ENCODE peak calls at places on chromosomes 6 and 20, in ten cellular contexts. One of them, this sample, is unnamed.

GRCh38 chr20:23645575-23645974 is 7.8 kb upstream of the CST3 start:
- DNase-seq in adrenal gland: no peak
- DNase-seq in body of pancreas: no peak
- DNase-seq in NCI-H1417 treated with DMSO at 0.1 percent for 48 hours: no peak
- DNase-seq in activated T-cell treated with anti-CD3 and anti-CD28 coated beads for 1 hour: no peak
- DNase-seq in stimulated activated CD8-positive, alpha-beta memory T cell treated with anti-CD3 and anti-CD28 coated beads, Interleukin-7, amount 100 ng/mL, for 48 hours: no peak
- DNase-seq in NCI-H1092 treated with DMSO at 0.1 percent for 48 hours: no peak
- DNase-seq in mucosa of gallbladder: no peak
- DNase-seq in activated CD4-positive, alpha-beta T cell treated with anti-CD3 and anti-CD28 coated beads, Interleukin-2, amount 50 U/mL, for 1 hour: no peak
- DNase-seq in head of caudate nucleus: no peak
- DNase-seq in this sample: no peak

GRCh38 chr6:158662607-158663464 is 13.0 kb downstream of the SYTL3 start:
- DNase-seq in head of caudate nucleus: no peak
- DNase-seq in adrenal gland: no peak
- DNase-seq in stimulated activated CD8-positive, alpha-beta memory T cell treated with anti-CD3 and anti-CD28 coated beads, Interleukin-7, amount 100 ng/mL, for 48 hours: no peak
- DNase-seq in NCI-H1092 treated with DMSO at 0.1 percent for 48 hours: peak
- DNase-seq in activated T-cell treated with anti-CD3 and anti-CD28 coated beads for 1 hour: no peak
- DNase-seq in activated CD4-positive, alpha-beta T cell treated with anti-CD3 and anti-CD28 coated beads, Interleukin-2, amount 50 U/mL, for 1 hour: no peak
- DNase-seq in body of pancreas: no peak
- DNase-seq in mucosa of gallbladder: no peak
- DNase-seq in NCI-H1417 treated with DMSO at 0.1 percent for 48 hours: no peak
- DNase-seq in this sample: no peak

GRCh38 chr6:43247115-43247999 is 4.1 kb downstream of the TTBK1 start:
- DNase-seq in stimulated activated CD8-positive, alpha-beta memory T cell treated with anti-CD3 and anti-CD28 coated beads, Interleukin-7, amount 100 ng/mL, for 48 hours: peak
- DNase-seq in head of caudate nucleus: peak
- DNase-seq in activated T-cell treated with anti-CD3 and anti-CD28 coated beads for 1 hour: peak
- DNase-seq in activated CD4-positive, alpha-beta T cell treated with anti-CD3 and anti-CD28 coated beads, Interleukin-2, amount 50 U/mL, for 1 hour: peak
- DNase-seq in mucosa of gallbladder: peak
- DNase-seq in NCI-H1092 treated with DMSO at 0.1 percent for 48 hours: peak
- DNase-seq in NCI-H1417 treated with DMSO at 0.1 percent for 48 hours: peak
- DNase-seq in body of pancreas: peak
- DNase-seq in adrenal gland: peak
- DNase-seq in this sample: no peak

GRCh38 chr6:111823831-111824607 is 49.2 kb downstream of the FYN start:
- DNase-seq in head of caudate nucleus: no peak
- DNase-seq in NCI-H1092 treated with DMSO at 0.1 percent for 48 hours: no peak
- DNase-seq in activated T-cell treated with anti-CD3 and anti-CD28 coated beads for 1 hour: no peak
- DNase-seq in NCI-H1417 treated with DMSO at 0.1 percent for 48 hours: no peak
- DNase-seq in body of pancreas: no peak
- DNase-seq in mucosa of gallbladder: no peak
- DNase-seq in activated CD4-positive, alpha-beta T cell treated with anti-CD3 and anti-CD28 coated beads, Interleukin-2, amount 50 U/mL, for 1 hour: no peak
- DNase-seq in stimulated activated CD8-positive, alpha-beta memory T cell treated with anti-CD3 and anti-CD28 coated beads, Interleukin-7, amount 100 ng/mL, for 48 hours: no peak
- DNase-seq in adrenal gland: no peak
- DNase-seq in this sample: no peak

GRCh38 chr6:65771946-65772345 is 64.9 kb upstream of the EYS start:
- DNase-seq in mucosa of gallbladder: no peak
- DNase-seq in body of pancreas: no peak
- DNase-seq in activated T-cell treated with anti-CD3 and anti-CD28 coated beads for 1 hour: no peak
- DNase-seq in stimulated activated CD8-positive, alpha-beta memory T cell treated with anti-CD3 and anti-CD28 coated beads, Interleukin-7, amount 100 ng/mL, for 48 hours: no peak
- DNase-seq in head of caudate nucleus: no peak
- DNase-seq in NCI-H1092 treated with DMSO at 0.1 percent for 48 hours: no peak
- DNase-seq in activated CD4-positive, alpha-beta T cell treated with anti-CD3 and anti-CD28 coated beads, Interleukin-2, amount 50 U/mL, for 1 hour: no peak
- DNase-seq in adrenal gland: no peak
- DNase-seq in NCI-H1417 treated with DMSO at 0.1 percent for 48 hours: no peak
- DNase-seq in this sample: no peak

GRCh38 chr20:57092112-57092899 is 174.1 kb downstream of the BMP7 start:
- DNase-seq in NCI-H1417 treated with DMSO at 0.1 percent for 48 hours: no peak
- DNase-seq in activated CD4-positive, alpha-beta T cell treated with anti-CD3 and anti-CD28 coated beads, Interleukin-2, amount 50 U/mL, for 1 hour: peak
- DNase-seq in body of pancreas: peak
- DNase-seq in stimulated activated CD8-positive, alpha-beta memory T cell treated with anti-CD3 and anti-CD28 coated beads, Interleukin-7, amount 100 ng/mL, for 48 hours: no peak
- DNase-seq in NCI-H1092 treated with DMSO at 0.1 percent for 48 hours: peak
- DNase-seq in activated T-cell treated with anti-CD3 and anti-CD28 coated beads for 1 hour: peak
- DNase-seq in mucosa of gallbladder: peak
- DNase-seq in head of caudate nucleus: peak
- DNase-seq in adrenal gland: peak
- DNase-seq in this sample: no peak

GRCh38 chr6:74073896-74074295 is 377.9 kb downstream of the CD109 start:
- DNase-seq in NCI-H1417 treated with DMSO at 0.1 percent for 48 hours: no peak
- DNase-seq in stimulated activated CD8-positive, alpha-beta memory T cell treated with anti-CD3 and anti-CD28 coated beads, Interleukin-7, amount 100 ng/mL, for 48 hours: no peak
- DNase-seq in activated CD4-positive, alpha-beta T cell treated with anti-CD3 and anti-CD28 coated beads, Interleukin-2, amount 50 U/mL, for 1 hour: no peak
- DNase-seq in mucosa of gallbladder: no peak
- DNase-seq in body of pancreas: no peak
- DNase-seq in head of caudate nucleus: no peak
- DNase-seq in activated T-cell treated with anti-CD3 and anti-CD28 coated beads for 1 hour: no peak
- DNase-seq in adrenal gland: no peak
- DNase-seq in NCI-H1092 treated with DMSO at 0.1 percent for 48 hours: no peak
- DNase-seq in this sample: no peak

GRCh38 chr20:18056174-18057105 is 1.3 kb downstream of the OVOL2 start:
- DNase-seq in mucosa of gallbladder: peak
- DNase-seq in activated T-cell treated with anti-CD3 and anti-CD28 coated beads for 1 hour: no peak
- DNase-seq in stimulated activated CD8-positive, alpha-beta memory T cell treated with anti-CD3 and anti-CD28 coated beads, Interleukin-7, amount 100 ng/mL, for 48 hours: no peak
- DNase-seq in activated CD4-positive, alpha-beta T cell treated with anti-CD3 and anti-CD28 coated beads, Interleukin-2, amount 50 U/mL, for 1 hour: no peak
- DNase-seq in NCI-H1417 treated with DMSO at 0.1 percent for 48 hours: no peak
- DNase-seq in head of caudate nucleus: no peak
- DNase-seq in body of pancreas: peak
- DNase-seq in NCI-H1092 treated with DMSO at 0.1 percent for 48 hours: peak
- DNase-seq in adrenal gland: no peak
- DNase-seq in this sample: no peak

GRCh38 chr6:7143161-7143974 is 35.6 kb downstream of the RREB1 start:
- DNase-seq in mucosa of gallbladder: no peak
- DNase-seq in activated T-cell treated with anti-CD3 and anti-CD28 coated beads for 1 hour: no peak
- DNase-seq in stimulated activated CD8-positive, alpha-beta memory T cell treated with anti-CD3 and anti-CD28 coated beads, Interleukin-7, amount 100 ng/mL, for 48 hours: no peak
- DNase-seq in NCI-H1417 treated with DMSO at 0.1 percent for 48 hours: peak
- DNase-seq in adrenal gland: no peak
- DNase-seq in head of caudate nucleus: peak
- DNase-seq in body of pancreas: no peak
- DNase-seq in activated CD4-positive, alpha-beta T cell treated with anti-CD3 and anti-CD28 coated beads, Interleukin-2, amount 50 U/mL, for 1 hour: no peak
- DNase-seq in NCI-H1092 treated with DMSO at 0.1 percent for 48 hours: peak
- DNase-seq in this sample: peak

GRCh38 chr6:131954775-131955107 is 3.6 kb upstream of the CCN2 start:
- DNase-seq in mucosa of gallbladder: peak
- DNase-seq in activated T-cell treated with anti-CD3 and anti-CD28 coated beads for 1 hour: no peak
- DNase-seq in adrenal gland: no peak
- DNase-seq in NCI-H1092 treated with DMSO at 0.1 percent for 48 hours: no peak
- DNase-seq in head of caudate nucleus: no peak
- DNase-seq in body of pancreas: peak
- DNase-seq in activated CD4-positive, alpha-beta T cell treated with anti-CD3 and anti-CD28 coated beads, Interleukin-2, amount 50 U/mL, for 1 hour: no peak
- DNase-seq in NCI-H1417 treated with DMSO at 0.1 percent for 48 hours: no peak
- DNase-seq in stimulated activated CD8-positive, alpha-beta memory T cell treated with anti-CD3 and anti-CD28 coated beads, Interleukin-7, amount 100 ng/mL, for 48 hours: no peak
- DNase-seq in this sample: no peak

GRCh38 chr6:102458990-102459389 is 1065.5 kb downstream of the GRIK2 start:
- DNase-seq in body of pancreas: no peak
- DNase-seq in activated CD4-positive, alpha-beta T cell treated with anti-CD3 and anti-CD28 coated beads, Interleukin-2, amount 50 U/mL, for 1 hour: no peak
- DNase-seq in head of caudate nucleus: no peak
- DNase-seq in NCI-H1092 treated with DMSO at 0.1 percent for 48 hours: no peak
- DNase-seq in adrenal gland: no peak
- DNase-seq in NCI-H1417 treated with DMSO at 0.1 percent for 48 hours: no peak
- DNase-seq in stimulated activated CD8-positive, alpha-beta memory T cell treated with anti-CD3 and anti-CD28 coated beads, Interleukin-7, amount 100 ng/mL, for 48 hours: no peak
- DNase-seq in activated T-cell treated with anti-CD3 and anti-CD28 coated beads for 1 hour: no peak
- DNase-seq in mucosa of gallbladder: no peak
- DNase-seq in this sample: no peak

GRCh38 chr6:162973975-162974374 is 246.2 kb downstream of the PACRG start:
- DNase-seq in adrenal gland: no peak
- DNase-seq in stimulated activated CD8-positive, alpha-beta memory T cell treated with anti-CD3 and anti-CD28 coated beads, Interleukin-7, amount 100 ng/mL, for 48 hours: no peak
- DNase-seq in body of pancreas: no peak
- DNase-seq in activated T-cell treated with anti-CD3 and anti-CD28 coated beads for 1 hour: no peak
- DNase-seq in activated CD4-positive, alpha-beta T cell treated with anti-CD3 and anti-CD28 coated beads, Interleukin-2, amount 50 U/mL, for 1 hour: no peak
- DNase-seq in head of caudate nucleus: peak
- DNase-seq in mucosa of gallbladder: no peak
- DNase-seq in NCI-H1417 treated with DMSO at 0.1 percent for 48 hours: no peak
- DNase-seq in NCI-H1092 treated with DMSO at 0.1 percent for 48 hours: no peak
- DNase-seq in this sample: no peak

GRCh38 chr6:79070206-79070825 is 7.7 kb downstream of the PHIP start:
- DNase-seq in activated T-cell treated with anti-CD3 and anti-CD28 coated beads for 1 hour: no peak
- DNase-seq in head of caudate nucleus: no peak
- DNase-seq in stimulated activated CD8-positive, alpha-beta memory T cell treated with anti-CD3 and anti-CD28 coated beads, Interleukin-7, amount 100 ng/mL, for 48 hours: no peak
- DNase-seq in mucosa of gallbladder: no peak
- DNase-seq in body of pancreas: no peak
- DNase-seq in NCI-H1092 treated with DMSO at 0.1 percent for 48 hours: no peak
- DNase-seq in adrenal gland: no peak
- DNase-seq in activated CD4-positive, alpha-beta T cell treated with anti-CD3 and anti-CD28 coated beads, Interleukin-2, amount 50 U/mL, for 1 hour: no peak
- DNase-seq in NCI-H1417 treated with DMSO at 0.1 percent for 48 hours: no peak
- DNase-seq in this sample: no peak

GRCh38 chr6:100370265-100370664 is 94.5 kb downstream of the SIM1 start:
- DNase-seq in NCI-H1092 treated with DMSO at 0.1 percent for 48 hours: no peak
- DNase-seq in activated T-cell treated with anti-CD3 and anti-CD28 coated beads for 1 hour: no peak
- DNase-seq in mucosa of gallbladder: no peak
- DNase-seq in stimulated activated CD8-positive, alpha-beta memory T cell treated with anti-CD3 and anti-CD28 coated beads, Interleukin-7, amount 100 ng/mL, for 48 hours: no peak
- DNase-seq in activated CD4-positive, alpha-beta T cell treated with anti-CD3 and anti-CD28 coated beads, Interleukin-2, amount 50 U/mL, for 1 hour: no peak
- DNase-seq in head of caudate nucleus: no peak
- DNase-seq in NCI-H1417 treated with DMSO at 0.1 percent for 48 hours: no peak
- DNase-seq in adrenal gland: no peak
- DNase-seq in body of pancreas: no peak
- DNase-seq in this sample: no peak

GRCh38 chr20:63321148-63321831 is 28.3 kb downstream of the COL20A1 start:
- DNase-seq in activated T-cell treated with anti-CD3 and anti-CD28 coated beads for 1 hour: no peak
- DNase-seq in adrenal gland: no peak
- DNase-seq in stimulated activated CD8-positive, alpha-beta memory T cell treated with anti-CD3 and anti-CD28 coated beads, Interleukin-7, amount 100 ng/mL, for 48 hours: no peak
- DNase-seq in head of caudate nucleus: no peak
- DNase-seq in mucosa of gallbladder: no peak
- DNase-seq in body of pancreas: peak
- DNase-seq in activated CD4-positive, alpha-beta T cell treated with anti-CD3 and anti-CD28 coated beads, Interleukin-2, amount 50 U/mL, for 1 hour: no peak
- DNase-seq in NCI-H1417 treated with DMSO at 0.1 percent for 48 hours: no peak
- DNase-seq in NCI-H1092 treated with DMSO at 0.1 percent for 48 hours: no peak
- DNase-seq in this sample: no peak

GRCh38 chr6:97850458-97851218 is 567.6 kb upstream of the MMS22L start:
- DNase-seq in mucosa of gallbladder: no peak
- DNase-seq in NCI-H1417 treated with DMSO at 0.1 percent for 48 hours: no peak
- DNase-seq in head of caudate nucleus: no peak
- DNase-seq in activated T-cell treated with anti-CD3 and anti-CD28 coated beads for 1 hour: no peak
- DNase-seq in adrenal gland: no peak
- DNase-seq in stimulated activated CD8-positive, alpha-beta memory T cell treated with anti-CD3 and anti-CD28 coated beads, Interleukin-7, amount 100 ng/mL, for 48 hours: no peak
- DNase-seq in activated CD4-positive, alpha-beta T cell treated with anti-CD3 and anti-CD28 coated beads, Interleukin-2, amount 50 U/mL, for 1 hour: no peak
- DNase-seq in body of pancreas: no peak
- DNase-seq in NCI-H1092 treated with DMSO at 0.1 percent for 48 hours: no peak
- DNase-seq in this sample: no peak

GRCh38 chr20:30611239-30611984 is 646.1 kb upstream of the DEFB115 start:
- DNase-seq in body of pancreas: no peak
- DNase-seq in NCI-H1092 treated with DMSO at 0.1 percent for 48 hours: no peak
- DNase-seq in activated T-cell treated with anti-CD3 and anti-CD28 coated beads for 1 hour: no peak
- DNase-seq in adrenal gland: no peak
- DNase-seq in head of caudate nucleus: peak
- DNase-seq in NCI-H1417 treated with DMSO at 0.1 percent for 48 hours: no peak
- DNase-seq in mucosa of gallbladder: no peak
- DNase-seq in stimulated activated CD8-positive, alpha-beta memory T cell treated with anti-CD3 and anti-CD28 coated beads, Interleukin-7, amount 100 ng/mL, for 48 hours: no peak
- DNase-seq in activated CD4-positive, alpha-beta T cell treated with anti-CD3 and anti-CD28 coated beads, Interleukin-2, amount 50 U/mL, for 1 hour: no peak
- DNase-seq in this sample: no peak

GRCh38 chr6:48626421-48626820 is 515.4 kb upstream of the PTCHD4 start:
- DNase-seq in activated CD4-positive, alpha-beta T cell treated with anti-CD3 and anti-CD28 coated beads, Interleukin-2, amount 50 U/mL, for 1 hour: no peak
- DNase-seq in body of pancreas: no peak
- DNase-seq in NCI-H1092 treated with DMSO at 0.1 percent for 48 hours: no peak
- DNase-seq in head of caudate nucleus: no peak
- DNase-seq in mucosa of gallbladder: no peak
- DNase-seq in activated T-cell treated with anti-CD3 and anti-CD28 coated beads for 1 hour: no peak
- DNase-seq in NCI-H1417 treated with DMSO at 0.1 percent for 48 hours: no peak
- DNase-seq in stimulated activated CD8-positive, alpha-beta memory T cell treated with anti-CD3 and anti-CD28 coated beads, Interleukin-7, amount 100 ng/mL, for 48 hours: no peak
- DNase-seq in adrenal gland: no peak
- DNase-seq in this sample: no peak

GRCh38 chr6:10880366-10880765 is 1.5 kb downstream of the GCM2 start:
- DNase-seq in NCI-H1417 treated with DMSO at 0.1 percent for 48 hours: no peak
- DNase-seq in activated CD4-positive, alpha-beta T cell treated with anti-CD3 and anti-CD28 coated beads, Interleukin-2, amount 50 U/mL, for 1 hour: no peak
- DNase-seq in body of pancreas: no peak
- DNase-seq in stimulated activated CD8-positive, alpha-beta memory T cell treated with anti-CD3 and anti-CD28 coated beads, Interleukin-7, amount 100 ng/mL, for 48 hours: no peak
- DNase-seq in head of caudate nucleus: no peak
- DNase-seq in activated T-cell treated with anti-CD3 and anti-CD28 coated beads for 1 hour: no peak
- DNase-seq in adrenal gland: no peak
- DNase-seq in mucosa of gallbladder: no peak
- DNase-seq in NCI-H1092 treated with DMSO at 0.1 percent for 48 hours: no peak
- DNase-seq in this sample: no peak

GRCh38 chr6:148508401-148509151 is 165.9 kb downstream of the SASH1 start:
- DNase-seq in NCI-H1417 treated with DMSO at 0.1 percent for 48 hours: no peak
- DNase-seq in mucosa of gallbladder: no peak
- DNase-seq in NCI-H1092 treated with DMSO at 0.1 percent for 48 hours: no peak
- DNase-seq in stimulated activated CD8-positive, alpha-beta memory T cell treated with anti-CD3 and anti-CD28 coated beads, Interleukin-7, amount 100 ng/mL, for 48 hours: no peak
- DNase-seq in head of caudate nucleus: no peak
- DNase-seq in activated T-cell treated with anti-CD3 and anti-CD28 coated beads for 1 hour: no peak
- DNase-seq in body of pancreas: no peak
- DNase-seq in adrenal gland: no peak
- DNase-seq in activated CD4-positive, alpha-beta T cell treated with anti-CD3 and anti-CD28 coated beads, Interleukin-2, amount 50 U/mL, for 1 hour: no peak
- DNase-seq in this sample: no peak

GRCh38 chr6:33709605-33710295 is 1.8 kb downstream of the UQCC2 start:
- DNase-seq in NCI-H1417 treated with DMSO at 0.1 percent for 48 hours: no peak
- DNase-seq in body of pancreas: no peak
- DNase-seq in head of caudate nucleus: no peak
- DNase-seq in activated T-cell treated with anti-CD3 and anti-CD28 coated beads for 1 hour: no peak
- DNase-seq in NCI-H1092 treated with DMSO at 0.1 percent for 48 hours: no peak
- DNase-seq in activated CD4-positive, alpha-beta T cell treated with anti-CD3 and anti-CD28 coated beads, Interleukin-2, amount 50 U/mL, for 1 hour: no peak
- DNase-seq in mucosa of gallbladder: no peak
- DNase-seq in adrenal gland: no peak
- DNase-seq in stimulated activated CD8-positive, alpha-beta memory T cell treated with anti-CD3 and anti-CD28 coated beads, Interleukin-7, amount 100 ng/mL, for 48 hours: no peak
- DNase-seq in this sample: no peak

GRCh38 chr6:99119109-99120031 is 171.6 kb upstream of the FBXL4 start:
- DNase-seq in mucosa of gallbladder: peak
- DNase-seq in body of pancreas: peak
- DNase-seq in NCI-H1417 treated with DMSO at 0.1 percent for 48 hours: peak
- DNase-seq in head of caudate nucleus: peak
- DNase-seq in NCI-H1092 treated with DMSO at 0.1 percent for 48 hours: peak
- DNase-seq in activated T-cell treated with anti-CD3 and anti-CD28 coated beads for 1 hour: peak
- DNase-seq in activated CD4-positive, alpha-beta T cell treated with anti-CD3 and anti-CD28 coated beads, Interleukin-2, amount 50 U/mL, for 1 hour: peak
- DNase-seq in adrenal gland: peak
- DNase-seq in stimulated activated CD8-positive, alpha-beta memory T cell treated with anti-CD3 and anti-CD28 coated beads, Interleukin-7, amount 100 ng/mL, for 48 hours: no peak
- DNase-seq in this sample: peak

GRCh38 chr20:50676888-50677287 is 14.5 kb downstream of the RIPOR3 start:
- DNase-seq in adrenal gland: no peak
- DNase-seq in mucosa of gallbladder: no peak
- DNase-seq in body of pancreas: no peak
- DNase-seq in activated CD4-positive, alpha-beta T cell treated with anti-CD3 and anti-CD28 coated beads, Interleukin-2, amount 50 U/mL, for 1 hour: no peak
- DNase-seq in NCI-H1092 treated with DMSO at 0.1 percent for 48 hours: no peak
- DNase-seq in NCI-H1417 treated with DMSO at 0.1 percent for 48 hours: no peak
- DNase-seq in stimulated activated CD8-positive, alpha-beta memory T cell treated with anti-CD3 and anti-CD28 coated beads, Interleukin-7, amount 100 ng/mL, for 48 hours: no peak
- DNase-seq in head of caudate nucleus: no peak
- DNase-seq in activated T-cell treated with anti-CD3 and anti-CD28 coated beads for 1 hour: no peak
- DNase-seq in this sample: no peak

GRCh38 chr6:12262236-12263061 is 27.7 kb upstream of the EDN1 start:
- DNase-seq in body of pancreas: no peak
- DNase-seq in adrenal gland: no peak
- DNase-seq in stimulated activated CD8-positive, alpha-beta memory T cell treated with anti-CD3 and anti-CD28 coated beads, Interleukin-7, amount 100 ng/mL, for 48 hours: no peak
- DNase-seq in NCI-H1417 treated with DMSO at 0.1 percent for 48 hours: no peak
- DNase-seq in NCI-H1092 treated with DMSO at 0.1 percent for 48 hours: no peak
- DNase-seq in head of caudate nucleus: no peak
- DNase-seq in mucosa of gallbladder: peak
- DNase-seq in activated T-cell treated with anti-CD3 and anti-CD28 coated beads for 1 hour: no peak
- DNase-seq in activated CD4-positive, alpha-beta T cell treated with anti-CD3 and anti-CD28 coated beads, Interleukin-2, amount 50 U/mL, for 1 hour: no peak
- DNase-seq in this sample: no peak

GRCh38 chr6:41071501-41071922 is 644 bp downstream of the OARD1 start:
- DNase-seq in mucosa of gallbladder: no peak
- DNase-seq in NCI-H1417 treated with DMSO at 0.1 percent for 48 hours: no peak
- DNase-seq in head of caudate nucleus: no peak
- DNase-seq in body of pancreas: no peak
- DNase-seq in activated T-cell treated with anti-CD3 and anti-CD28 coated beads for 1 hour: peak
- DNase-seq in NCI-H1092 treated with DMSO at 0.1 percent for 48 hours: no peak
- DNase-seq in stimulated activated CD8-positive, alpha-beta memory T cell treated with anti-CD3 and anti-CD28 coated beads, Interleukin-7, amount 100 ng/mL, for 48 hours: peak
- DNase-seq in adrenal gland: no peak
- DNase-seq in activated CD4-positive, alpha-beta T cell treated with anti-CD3 and anti-CD28 coated beads, Interleukin-2, amount 50 U/mL, for 1 hour: no peak
- DNase-seq in this sample: no peak

GRCh38 chr6:70241991-70242420 is 60.9 kb downstream of the COL9A1 start:
- DNase-seq in head of caudate nucleus: no peak
- DNase-seq in adrenal gland: no peak
- DNase-seq in NCI-H1092 treated with DMSO at 0.1 percent for 48 hours: no peak
- DNase-seq in NCI-H1417 treated with DMSO at 0.1 percent for 48 hours: no peak
- DNase-seq in mucosa of gallbladder: no peak
- DNase-seq in body of pancreas: peak
- DNase-seq in activated T-cell treated with anti-CD3 and anti-CD28 coated beads for 1 hour: no peak
- DNase-seq in activated CD4-positive, alpha-beta T cell treated with anti-CD3 and anti-CD28 coated beads, Interleukin-2, amount 50 U/mL, for 1 hour: no peak
- DNase-seq in stimulated activated CD8-positive, alpha-beta memory T cell treated with anti-CD3 and anti-CD28 coated beads, Interleukin-7, amount 100 ng/mL, for 48 hours: no peak
- DNase-seq in this sample: no peak

GRCh38 chr20:3660262-3661059 is 2.7 kb downstream of the GFRA4 start:
- DNase-seq in adrenal gland: no peak
- DNase-seq in stimulated activated CD8-positive, alpha-beta memory T cell treated with anti-CD3 and anti-CD28 coated beads, Interleukin-7, amount 100 ng/mL, for 48 hours: no peak
- DNase-seq in activated CD4-positive, alpha-beta T cell treated with anti-CD3 and anti-CD28 coated beads, Interleukin-2, amount 50 U/mL, for 1 hour: no peak
- DNase-seq in head of caudate nucleus: no peak
- DNase-seq in body of pancreas: peak
- DNase-seq in NCI-H1417 treated with DMSO at 0.1 percent for 48 hours: no peak
- DNase-seq in mucosa of gallbladder: no peak
- DNase-seq in activated T-cell treated with anti-CD3 and anti-CD28 coated beads for 1 hour: no peak
- DNase-seq in NCI-H1092 treated with DMSO at 0.1 percent for 48 hours: no peak
- DNase-seq in this sample: no peak

This sample was measured in NCI-H2107.